ENCODE peak calls at places on chromosomes 16 and 17, in nine cellular contexts. X is upper lobe of right lung, L is stomach, T is fibroblast of lung, J is Panc1, Z is IMR-90, U is osteoblast, A is H1, C is thoracic aorta. S is an unnamed sample. For H3K4me1, the result is how much of the 10 kb centered on the place peaks cover.

GRCh38 chr16:51756447-51757123 is 605.5 kb upstream of the SALL1 start:
- DNase-seq in X (no peak), L (no peak), T (no peak), J (no peak), Z (no peak), U (no peak), A (no peak), C (no peak), S (no peak)

GRCh38 chr17:77423589-77424451 is 283.1 kb downstream of the SEC14L1 start:
- DNase-seq in X (no peak), L (peak), T (peak), J (peak), Z (peak), U (peak), A (no peak), C (peak), S (no peak)

GRCh38 chr17:79038545-79039135 is 14.7 kb downstream of the C1QTNF1 start:
- DNase-seq in X (peak), L (no peak), T (peak), J (no peak), Z (peak), U (peak), A (no peak), C (no peak), S (peak)

GRCh38 chr17:39929657-39930407 is 2.3 kb downstream of the LRRC3C start:
- DNase-seq in X (no peak), L (no peak), T (peak), J (no peak), Z (peak), U (no peak), A (no peak), C (no peak), S (no peak)

GRCh38 chr16:57107324-57107922 is 15.0 kb downstream of the CPNE2 start:
- DNase-seq in X (no peak), L (no peak), T (no peak), J (no peak), Z (no peak), U (peak), A (no peak), C (no peak), S (no peak)

GRCh38 chr17:16286947-16287562 is 66.2 kb downstream of the CENPV start:
- DNase-seq in X (no peak), L (no peak), T (no peak), J (peak), Z (no peak), U (peak), A (no peak), C (no peak), S (peak)

GRCh38 chr16:7268182-7268581 is 64.5 kb upstream of the RBFOX1 start:
- DNase-seq in X (no peak), L (no peak), T (no peak), J (peak), Z (no peak), U (peak), A (peak), C (no peak), S (no peak)

GRCh38 chr17:41008811-41009210 is at the start of gene KRTAP3-1:
- DNase-seq in X (peak), L (no peak), T (no peak), J (no peak), Z (no peak), U (no peak), A (no peak), C (no peak), S (no peak)

GRCh38 chr17:72890711-72891110 is 201.8 kb downstream of the SLC39A11 start:
- DNase-seq in X (no peak), L (no peak), T (peak), J (no peak), Z (peak), U (no peak), A (no peak), C (no peak), S (no peak)

GRCh38 chr17:8100149-8100548 is 12.6 kb upstream of the ALOX12B start:
- DNase-seq in X (no peak), L (no peak), T (no peak), J (no peak), Z (no peak), U (no peak), A (no peak), C (no peak), S (no peak)

GRCh38 chr17:42405963-42406495 is 17.0 kb downstream of the CAVIN1 start:
- DNase-seq in X (peak), L (peak), T (peak), J (no peak), Z (peak), U (peak), A (no peak), C (no peak), S (peak)

GRCh38 chr16:15606521-15607220 is 36.3 kb downstream of the MARF1 start:
- DNase-seq in X (no peak), L (no peak), T (no peak), J (no peak), Z (no peak), U (no peak), A (no peak), C (no peak), S (no peak)

GRCh38 chr16:54026456-54026855 is 260.1 kb downstream of the IRX3 start:
- DNase-seq in X (no peak), L (no peak), T (peak), J (no peak), Z (peak), U (no peak), A (no peak), C (no peak), S (no peak)

GRCh38 chr17:12358477-12358876 is 307.2 kb upstream of the MYOCD start:
- DNase-seq in X (no peak), L (no peak), T (no peak), J (no peak), Z (peak), U (no peak), A (no peak), C (no peak), S (no peak)

GRCh38 chr16:87143661-87144121 is 173.5 kb downstream of the C16orf95 start:
- DNase-seq in X (peak), L (no peak), T (no peak), J (no peak), Z (no peak), U (no peak), A (no peak), C (no peak), S (peak)

GRCh38 chr16:1154291-1154886 is 1.5 kb downstream of the CACNA1H start:
- DNase-seq in X (no peak), L (no peak), T (peak), J (no peak), Z (no peak), U (peak), A (no peak), C (no peak), S (no peak)
- H3K4me1 ChIP-seq in X (under half), L (half or more), T (under half), J (under half), Z (under half), U (under half), A (under half), C (under half), S (under half)

DNA sequence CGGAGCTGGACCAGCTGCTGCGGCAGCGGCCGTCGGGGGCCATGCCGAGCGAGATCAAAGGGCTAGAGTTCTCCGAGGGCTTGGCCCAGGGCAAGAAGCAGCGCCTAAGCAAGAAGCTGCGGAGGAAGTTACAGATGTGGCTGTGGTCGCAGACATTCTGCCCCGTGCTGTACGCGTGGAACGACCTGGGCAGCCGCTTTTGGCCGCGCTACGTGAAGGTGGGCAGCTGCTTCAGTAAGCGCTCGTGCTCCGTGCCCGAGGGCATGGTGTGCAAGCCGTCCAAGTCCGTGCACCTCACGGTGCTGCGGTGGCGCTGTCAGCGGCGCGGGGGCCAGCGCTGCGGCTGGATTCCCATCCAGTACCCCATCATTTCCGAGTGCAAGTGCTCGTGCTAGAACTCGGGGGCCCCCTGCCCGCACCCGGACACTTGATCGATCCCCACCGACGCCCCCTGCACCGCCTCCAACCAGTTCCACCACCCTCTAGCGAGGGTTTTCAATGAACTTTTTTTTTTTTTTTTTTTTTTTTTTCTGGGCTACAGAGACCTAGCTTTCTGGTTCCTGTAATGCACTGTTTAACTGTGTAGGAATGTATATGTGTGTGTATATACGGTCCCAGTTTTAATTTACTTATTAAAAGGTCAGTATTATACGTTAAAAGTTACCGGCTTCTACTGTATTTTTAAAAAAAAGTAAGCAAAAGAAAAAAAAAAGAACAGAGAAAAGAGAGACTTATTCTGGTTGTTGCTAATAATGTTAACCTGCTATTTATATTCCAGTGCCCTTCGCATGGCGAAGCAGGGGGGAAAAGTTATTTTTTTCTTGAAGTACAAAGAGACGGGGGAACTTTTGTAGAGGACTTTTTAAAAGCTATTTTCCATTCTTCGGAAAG is 1.3 kb downstream of the NOG start:
- DNase-seq in X (peak), L (no peak), T (peak), J (no peak), Z (peak), U (peak), A (no peak), C (no peak), S (peak)
- TF ChIP-seq CTCF in X (no peak), L (no peak), T (no peak), J (peak), Z (no peak), U (no peak), A (no peak), C (no peak), S (no peak)

DNA sequence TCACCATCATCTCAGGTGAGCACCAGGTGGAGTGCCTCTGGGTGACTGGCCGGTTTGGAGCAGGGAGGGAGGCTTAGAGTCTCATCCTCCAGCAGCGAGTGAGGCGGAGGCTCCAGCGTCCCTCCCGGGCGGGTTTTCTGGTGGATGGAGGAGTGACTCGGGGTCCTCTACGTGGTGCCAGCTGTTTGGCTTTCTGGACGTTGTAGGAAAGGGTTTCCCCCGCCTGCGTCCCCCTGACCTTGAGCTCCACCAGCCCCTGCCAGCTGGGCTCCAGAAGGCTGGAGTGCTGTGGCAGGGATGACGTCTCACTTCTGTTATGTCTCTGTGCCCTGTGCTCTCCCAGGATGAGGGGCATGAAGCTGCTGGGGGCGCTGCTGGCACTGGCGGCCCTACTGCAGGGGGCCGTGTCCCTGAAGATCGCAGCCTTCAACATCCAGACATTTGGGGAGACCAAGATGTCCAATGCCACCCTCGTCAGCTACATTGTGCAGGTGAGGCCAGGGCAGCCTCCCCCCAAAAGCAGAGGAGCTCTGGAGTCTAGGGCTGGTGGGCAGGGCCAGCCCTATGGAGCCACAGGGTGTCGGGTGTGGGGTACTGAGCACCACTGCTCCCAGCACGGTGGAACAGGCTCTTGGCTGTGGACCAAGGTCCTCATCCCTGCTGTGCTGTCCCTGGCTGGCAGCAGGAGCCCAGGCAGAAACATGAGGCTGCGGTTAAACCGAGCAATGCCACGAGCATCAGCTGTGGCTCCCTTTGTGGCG is 719 bp downstream of the DNASE1 start:
- DNase-seq in X (peak), L (no peak), T (no peak), J (no peak), Z (no peak), U (no peak), A (no peak), C (no peak), S (peak)
- H3K27ac ChIP-seq in X (no peak), L (peak), T (no peak), J (no peak), Z (no peak), U (no peak), A (no peak), C (no peak), S (no peak)

DNA sequence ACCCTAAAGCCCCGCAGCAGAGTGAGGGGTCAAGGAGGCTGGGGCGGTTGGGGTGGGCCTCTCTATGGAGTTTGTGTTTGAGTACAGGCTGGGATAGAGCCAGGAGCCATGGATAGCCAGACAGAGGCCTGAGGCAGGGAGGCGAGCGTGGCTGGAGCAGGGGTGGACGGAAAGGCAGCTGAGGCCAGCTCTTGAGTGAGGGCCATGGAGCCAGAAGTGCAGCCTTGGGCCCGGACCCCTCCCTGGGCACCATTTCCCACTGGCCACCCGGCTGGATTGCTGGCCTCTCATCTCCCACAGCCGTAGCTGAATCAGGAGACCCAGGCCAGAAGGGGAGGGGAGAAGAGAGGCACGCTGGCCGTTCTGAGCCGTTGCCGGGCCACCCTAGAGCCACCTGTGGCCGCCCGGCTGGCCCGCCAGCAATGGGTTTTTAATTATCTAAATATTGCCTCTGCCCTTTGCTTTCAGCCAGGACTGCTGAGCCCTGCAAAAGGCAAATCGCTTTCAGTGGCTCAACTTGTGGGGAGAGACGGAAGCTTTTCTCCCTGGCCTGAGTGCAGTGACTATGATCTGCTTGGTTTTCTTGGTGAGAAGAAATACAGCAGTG is 75.2 kb upstream of the GSE1 start:
- DNase-seq in X (no peak), L (no peak), T (no peak), J (no peak), Z (no peak), U (no peak), A (no peak), C (no peak), S (no peak)
- H3K4me1 ChIP-seq in X (under half), L (half or more), T (under half), J (under half), Z (under half), U (under half), A (under half), C (under half), S (under half)

DNA sequence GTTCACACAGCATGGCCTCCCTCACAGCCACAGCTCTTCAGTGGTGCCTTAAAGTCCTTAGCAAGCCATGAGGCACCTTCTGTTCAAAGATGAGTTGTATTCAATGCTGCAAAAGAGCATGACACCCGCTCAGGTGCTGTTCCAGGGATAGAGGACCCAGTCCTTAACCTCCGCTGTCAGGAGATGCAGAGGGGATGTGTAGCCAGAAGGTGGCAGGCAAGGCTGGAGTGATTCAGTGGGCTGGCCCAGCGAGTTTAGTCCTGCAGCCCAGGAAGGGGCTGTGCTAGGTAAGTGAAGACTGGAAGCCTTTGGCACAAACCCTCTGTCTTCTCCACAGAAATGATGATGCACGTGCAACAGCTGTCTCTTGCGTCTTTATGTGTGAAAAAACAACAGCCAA is 25.0 kb upstream of the ADAM11 start:
- DNase-seq in X (no peak), L (no peak), T (no peak), J (no peak), Z (no peak), U (no peak), A (no peak), C (no peak), S (peak)
- TF ChIP-seq CTCF in X (no peak), L (no peak), T (no peak), J (no peak), Z (peak), U (peak), A (peak), C (no peak), S (no peak)

DNA sequence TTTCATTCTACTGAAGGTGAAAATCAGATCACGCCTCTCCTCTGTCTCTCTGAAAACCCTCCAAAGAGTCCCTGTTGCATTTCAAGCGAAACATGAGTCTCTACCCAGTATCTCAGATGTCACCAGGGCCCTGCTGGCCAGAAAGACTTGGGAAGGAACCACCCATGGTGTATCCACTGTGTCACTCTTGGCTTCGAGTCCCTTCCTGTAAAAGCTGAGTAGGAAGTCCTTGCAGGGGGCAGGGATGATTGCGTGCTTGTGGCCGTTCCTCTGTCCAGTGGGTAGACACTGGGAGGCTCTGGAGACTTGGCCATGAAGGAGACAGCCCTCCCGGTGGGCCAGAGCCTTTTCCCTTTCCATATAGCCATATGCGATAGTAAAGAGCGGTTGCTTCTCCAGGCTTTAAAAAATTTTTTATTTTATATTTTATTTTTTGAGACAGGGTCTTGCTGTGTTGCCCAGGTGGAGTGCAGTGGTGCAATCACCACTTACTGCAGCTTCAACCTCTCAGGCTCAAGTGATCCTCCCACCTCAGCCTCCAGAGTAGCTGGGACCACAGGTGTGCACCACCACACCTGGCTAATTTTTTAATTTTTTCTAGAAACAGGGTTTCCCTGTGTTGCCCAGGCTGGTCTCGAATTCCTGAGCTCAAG is 19.0 kb upstream of the RMI2 start:
- DNase-seq in X (no peak), L (no peak), T (no peak), J (no peak), Z (no peak), U (no peak), A (no peak), C (no peak), S (no peak)
- H3K27ac ChIP-seq in X (no peak), L (no peak), T (no peak), J (no peak), Z (no peak), U (no peak), A (no peak), C (no peak), S (peak)

GRCh38 chr16:81499576-81500380 is 55.2 kb downstream of the CMIP start:
- DNase-seq in X (no peak), L (no peak), T (no peak), J (no peak), Z (no peak), U (peak), A (no peak), C (no peak), S (peak)

GRCh38 chr16:81498351-81498750 is 53.7 kb downstream of the CMIP start:
- DNase-seq in X (no peak), L (no peak), T (no peak), J (no peak), Z (no peak), U (no peak), A (no peak), C (no peak), S (peak)

GRCh38 chr16:81500833-81501521 is 56.4 kb downstream of the CMIP start:
- DNase-seq in X (no peak), L (no peak), T (peak), J (no peak), Z (peak), U (peak), A (no peak), C (no peak), S (peak)

GRCh38 chr16:81505011-81505660 is 60.5 kb downstream of the CMIP start:
- DNase-seq in X (no peak), L (no peak), T (no peak), J (no peak), Z (no peak), U (peak), A (no peak), C (no peak), S (peak)

GRCh38 chr16:81502396-81503060 is 57.9 kb downstream of the CMIP start:
- DNase-seq in X (no peak), L (no peak), T (no peak), J (no peak), Z (no peak), U (peak), A (no peak), C (no peak), S (peak)
- H3K4me1 ChIP-seq in X (under half), L (half or more), T (under half), J (under half), Z (under half), U (under half), A (under half), C (under half), S (half or more)

GRCh38 chr17:43784628-43785101 is 4.4 kb downstream of the CFAP97D1 start:
- DNase-seq in X (no peak), L (no peak), T (peak), J (no peak), Z (peak), U (peak), A (no peak), C (no peak), S (no peak)

GRCh38 chr17:43787728-43788127 is 7.5 kb downstream of the CFAP97D1 start:
- DNase-seq in X (no peak), L (no peak), T (no peak), J (no peak), Z (no peak), U (no peak), A (no peak), C (no peak), S (no peak)

GRCh38 chr17:43789482-43789881 is 9.2 kb downstream of the CFAP97D1 start:
- DNase-seq in X (no peak), L (no peak), T (no peak), J (no peak), Z (no peak), U (no peak), A (no peak), C (no peak), S (no peak)

GRCh38 chr17:43791589-43791988 is 11.4 kb downstream of the CFAP97D1 start:
- DNase-seq in X (no peak), L (no peak), T (peak), J (no peak), Z (peak), U (no peak), A (no peak), C (no peak), S (no peak)

GRCh38 chr17:43790311-43790940 is 10.2 kb downstream of the CFAP97D1 start:
- DNase-seq in X (no peak), L (no peak), T (no peak), J (no peak), Z (no peak), U (no peak), A (no peak), C (no peak), S (no peak)
- TF ChIP-seq CTCF in X (peak), L (no peak), T (peak), J (peak), Z (peak), U (peak), A (peak), C (no peak), S (no peak)

GRCh38 chr16:46728804-46729203 is 19.3 kb downstream of the MYLK3 start:
- DNase-seq in X (no peak), L (no peak), T (no peak), J (no peak), Z (no peak), U (no peak), A (no peak), C (no peak), S (peak)

GRCh38 chr16:46730801-46731690 is 17.1 kb downstream of the MYLK3 start:
- DNase-seq in X (no peak), L (peak), T (no peak), J (no peak), Z (no peak), U (no peak), A (no peak), C (no peak), S (peak)

GRCh38 chr16:46731691-46732555 is 16.2 kb downstream of the MYLK3 start:
- DNase-seq in X (no peak), L (no peak), T (no peak), J (no peak), Z (no peak), U (no peak), A (no peak), C (no peak), S (peak)

GRCh38 chr16:46729326-46729995 is 18.7 kb downstream of the MYLK3 start:
- DNase-seq in X (no peak), L (no peak), T (no peak), J (no peak), Z (no peak), U (no peak), A (no peak), C (no peak), S (peak)

GRCh38 chr16:46730126-46730525 is 18.0 kb downstream of the MYLK3 start:
- DNase-seq in X (no peak), L (no peak), T (no peak), J (no peak), Z (no peak), U (no peak), A (no peak), C (no peak), S (peak)
- H3K27ac ChIP-seq in X (no peak), L (no peak), T (no peak), J (no peak), Z (no peak), U (no peak), A (no peak), C (no peak), S (no peak)